ENCODE peak calls at places on chromosomes 3 and 15, in seven cellular contexts. I is mesendoderm; B is NCI-H1092; O is activated CD4-positive, alpha-beta T cell treated with anti-CD3 and anti-CD28 coated beads for 36 hours; A is NCI-H1105 treated with DMSO at 0.1 percent for 48 hours; P is RPMI8226; D is GM12864. T is an unnamed sample.

GRCh38 chr3:124126446-124127017 is 134.6 kb upstream of the ROPN1 start:
- DNase-seq in I (no peak), B (peak), O (no peak), A (peak), P (no peak), D (no peak), T (no peak)

GRCh38 chr15:67520976-67521769 is at the start of gene C15orf61:
- DNase-seq in I (peak), B (peak), O (peak), A (peak), P (peak), D (peak), T (peak)

GRCh38 chr3:184176377-184177330 is 2.0 kb downstream of the AP2M1 start:
- DNase-seq in I (peak), B (no peak), O (peak), A (no peak), P (no peak), D (no peak), T (peak)

GRCh38 chr15:72141171-72142084 is 23.2 kb downstream of the SENP8 start:
- DNase-seq in I (peak), B (no peak), O (no peak), A (no peak), P (peak), D (peak), T (no peak)

GRCh38 chr3:169430687-169431404 is 232.7 kb downstream of the MECOM start:
- DNase-seq in I (peak), B (no peak), O (peak), A (no peak), P (peak), D (no peak), T (peak)

GRCh38 chr3:45178131-45179023 is 32.2 kb upstream of the CDCP1 start:
- DNase-seq in I (no peak), B (no peak), O (no peak), A (no peak), P (no peak), D (no peak), T (no peak)

GRCh38 chr3:97817965-97818364 is 3.8 kb upstream of the CRYBG3 start:
- DNase-seq in I (no peak), B (peak), O (no peak), A (peak), P (no peak), D (no peak), T (no peak)

GRCh38 chr3:48215019-48215418 is 8.3 kb upstream of the CAMP start:
- DNase-seq in I (no peak), B (no peak), O (no peak), A (no peak), P (no peak), D (no peak), T (no peak)

GRCh38 chr3:119769394-119770149 is 12.3 kb upstream of the NR1I2 start:
- DNase-seq in I (no peak), B (no peak), O (no peak), A (no peak), P (no peak), D (no peak), T (no peak)

GRCh38 chr3:51391566-51392300 is 648 bp downstream of the RBM15B start:
- DNase-seq in I (peak), B (no peak), O (peak), A (no peak), P (peak), D (no peak), T (no peak)

GRCh38 chr3:17491601-17492000 is 250.8 kb downstream of the TBC1D5 start:
- DNase-seq in I (no peak), B (no peak), O (no peak), A (no peak), P (peak), D (no peak), T (no peak)

GRCh38 chr3:12513694-12514446 is 29.6 kb downstream of the TSEN2 start:
- DNase-seq in I (no peak), B (no peak), O (no peak), A (no peak), P (no peak), D (no peak), T (no peak)

GRCh38 chr3:108387065-108387464 is 90.7 kb downstream of the HHLA2 start:
- DNase-seq in I (no peak), B (no peak), O (no peak), A (no peak), P (no peak), D (no peak), T (no peak)

GRCh38 chr15:70149667-70150404 is 52.1 kb upstream of the TLE3 start:
- DNase-seq in I (peak), B (no peak), O (no peak), A (no peak), P (no peak), D (no peak), T (no peak)

GRCh38 chr15:23866832-23867231 is 179.7 kb upstream of the NDN start:
- DNase-seq in I (no peak), B (no peak), O (no peak), A (peak), P (peak), D (no peak), T (peak)

GRCh38 chr15:83734487-83734886 is 80.6 kb downstream of the ADAMTSL3 start:
- DNase-seq in I (peak), B (no peak), O (no peak), A (no peak), P (no peak), D (no peak), T (no peak)

GRCh38 chr3:177199206-177199765 is 2.0 kb upstream of the TBL1XR1 start:
- DNase-seq in I (no peak), B (no peak), O (peak), A (no peak), P (peak), D (no peak), T (no peak)

GRCh38 chr15:96515391-96515790 is 184.9 kb downstream of the NR2F2 start:
- DNase-seq in I (no peak), B (no peak), O (no peak), A (no peak), P (no peak), D (no peak), T (no peak)

GRCh38 chr15:65375871-65376552 is 1.8 kb downstream of the IGDCC3 start:
- DNase-seq in I (no peak), B (no peak), O (no peak), A (peak), P (no peak), D (no peak), T (no peak)